ENCODE peak calls at places on chromosomes 7 and 10, in nine cellular contexts. Y is stomach, H is tibial nerve, Q is A549, V is right lobe of liver, P is transverse colon, A is uterus, M is sigmoid colon, G is HCT116. E is an unnamed sample.

GRCh38 chr10:69416695-69417094 is at the start of gene TACR2:
- DNase-seq in M (peak; percentile 97), Y (no peak), A (peak; percentile 67), P (peak; percentile 48), V (no peak), G (no peak), H (no peak), Q (no peak), E (no peak)

GRCh38 chr10:123367181-123367580 is 213.0 kb downstream of the BUB3 start:
- DNase-seq in M (no peak), Q (no peak), A (no peak), P (no peak), G (no peak), Y (no peak), V (no peak), H (no peak), E (no peak)

GRCh38 chr10:5564537-5565204 is 39.9 kb downstream of the CALML3 start:
- DNase-seq in A (no peak), Y (peak; percentile 17), Q (no peak), H (peak; percentile 11), V (peak; percentile 31), G (no peak), P (peak; percentile 6), M (no peak), E (no peak)

GRCh38 chr10:91194497-91195179 is 25.8 kb upstream of the PCGF5 start:
- DNase-seq in A (no peak), P (no peak), V (no peak), M (no peak), H (no peak), Y (no peak), Q (no peak), G (no peak), E (no peak)

GRCh38 chr10:49351669-49352068 is 44.2 kb downstream of the DRGX start:
- DNase-seq in P (no peak), M (no peak), Y (no peak), A (no peak), H (no peak), Q (no peak), G (no peak), V (no peak), E (no peak)

GRCh38 chr7:29243777-29244655 is 49.4 kb downstream of the CHN2 start:
- DNase-seq in P (no peak), V (no peak), Y (no peak), H (no peak), A (no peak), Q (no peak), G (peak; percentile 29), M (no peak), E (no peak)

GRCh38 chr7:3861941-3862340 is 560.9 kb downstream of the SDK1 start:
- DNase-seq in P (no peak), G (no peak), Q (no peak), V (no peak), A (peak; percentile 73), H (no peak), Y (no peak), M (peak; percentile 67), E (no peak)

GRCh38 chr10:17432738-17433137 is 21.7 kb downstream of the ST8SIA6 start:
- DNase-seq in Y (no peak), A (no peak), Q (no peak), M (no peak), V (no peak), P (no peak), H (no peak), G (no peak), E (no peak)

GRCh38 chr10:129631011-129631410 is 164.0 kb downstream of the MGMT start:
- DNase-seq in V (no peak), M (no peak), Q (no peak), H (no peak), Y (no peak), G (no peak), P (no peak), A (no peak), E (no peak)

GRCh38 chr7:55573234-55573504 is 867 bp upstream of the VOPP1 start:
- DNase-seq in Y (no peak), G (no peak), P (no peak), H (no peak), M (no peak), V (no peak), Q (no peak), A (no peak), E (no peak)

GRCh38 chr7:80740778-80741545 is 102.5 kb downstream of the CD36 start:
- DNase-seq in P (no peak), V (no peak), Y (no peak), Q (no peak), H (no peak), M (no peak), G (no peak), A (no peak), E (no peak)

GRCh38 chr7:9681284-9681683 is 1247.9 kb downstream of the NXPH1 start:
- DNase-seq in M (no peak), Q (no peak), G (no peak), H (no peak), Y (no peak), V (no peak), P (no peak), A (no peak), E (no peak)

DNA sequence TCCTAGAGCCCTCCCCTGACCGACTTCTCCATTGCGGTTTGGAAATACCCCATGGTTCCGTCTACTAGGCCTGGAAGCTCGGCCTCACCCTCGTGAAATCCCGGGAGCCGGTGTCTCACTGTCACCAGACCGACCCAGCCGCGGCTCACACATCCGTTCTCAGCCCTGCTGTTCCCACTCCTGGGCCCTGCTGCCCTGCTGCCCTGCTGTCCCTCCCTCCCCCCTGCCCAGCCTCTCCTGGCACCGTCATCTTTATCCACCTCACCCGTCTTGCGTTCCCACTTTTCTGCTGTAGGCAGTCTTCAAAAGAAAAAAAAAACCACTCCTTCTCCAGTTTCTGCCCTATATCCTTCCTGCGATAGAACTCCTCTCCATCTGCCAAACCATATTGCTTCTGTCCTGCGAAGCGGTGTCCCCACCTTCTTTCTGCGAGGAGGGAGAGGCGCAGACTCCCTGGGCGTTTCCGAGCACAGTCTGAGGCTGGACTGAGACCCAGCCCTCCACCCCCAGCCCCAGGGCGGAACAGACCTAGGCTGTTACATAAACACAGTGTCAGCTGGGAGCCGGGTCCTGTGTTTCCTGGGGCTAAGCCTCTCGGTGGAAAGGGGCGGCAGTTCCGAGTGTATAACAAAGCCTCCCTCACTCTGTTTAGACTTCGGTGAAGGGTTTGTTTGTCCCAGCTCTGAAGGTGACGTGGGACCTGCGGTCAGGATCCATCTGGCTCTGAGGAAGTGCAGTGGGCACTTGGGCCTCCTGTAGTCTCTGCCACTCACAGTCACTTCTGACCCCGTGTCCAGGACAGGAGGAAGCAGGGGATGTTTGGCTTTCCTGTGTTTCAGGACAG is 2.8 kb downstream of the AGAP3 start:
- DNase-seq in P (peak; percentile 62), Y (peak; percentile 62), H (peak; percentile 57), M (peak; percentile 93), Q (no peak), G (no peak), V (peak; percentile 69), A (peak; percentile 62), E (peak; percentile 69)
- TF ChIP-seq POLR2A in P (peak; percentile 35), Y (no peak), H (no peak), M (no peak), Q (no peak), G (no peak), V (peak; percentile 12), A (peak; percentile 35), E (peak; percentile 35)

GRCh38 chr10:80200259-80200658 is 5.1 kb downstream of the ANXA11 start:
- DNase-seq in P (no peak), Q (no peak), Y (no peak), G (no peak), H (no peak), A (no peak), V (no peak), M (no peak), E (no peak)
- H3K4me1 ChIP-seq in P (peaks cover 86% of the 10 kb centered on the region), Q (peaks cover 88% of the 10 kb centered on the region), Y (peaks cover 92% of the 10 kb centered on the region), G (peaks cover 74% of the 10 kb centered on the region), H (peaks cover 68% of the 10 kb centered on the region), A (peaks cover 8% of the 10 kb centered on the region), V (peaks cover 72% of the 10 kb centered on the region), M (peaks cover 79% of the 10 kb centered on the region), E (peaks cover 9% of the 10 kb centered on the region)

GRCh38 chr7:126856691-126857291 is 395.9 kb downstream of the GRM8 start:
- DNase-seq in P (no peak), Y (no peak), H (no peak), M (no peak), Q (no peak), A (no peak), G (peak; percentile 8), V (no peak), E (no peak)
- TF ChIP-seq CTCF in P (peak; percentile 47), Y (no peak), H (no peak), M (no peak), Q (peak; percentile 45), A (no peak), G (peak; percentile 24), V (peak; percentile 48), E (peak; percentile 34)

GRCh38 chr7:50226139-50226538 is 78.4 kb upstream of the IKZF1 start:
- DNase-seq in A (no peak), G (no peak), H (no peak), V (no peak), Q (no peak), M (no peak), P (no peak), Y (no peak), E (no peak)
- TF ChIP-seq POLR2A in A (no peak), G (no peak), H (no peak), V (no peak), Q (no peak), M (no peak), P (no peak), Y (no peak), E (no peak)

DNA sequence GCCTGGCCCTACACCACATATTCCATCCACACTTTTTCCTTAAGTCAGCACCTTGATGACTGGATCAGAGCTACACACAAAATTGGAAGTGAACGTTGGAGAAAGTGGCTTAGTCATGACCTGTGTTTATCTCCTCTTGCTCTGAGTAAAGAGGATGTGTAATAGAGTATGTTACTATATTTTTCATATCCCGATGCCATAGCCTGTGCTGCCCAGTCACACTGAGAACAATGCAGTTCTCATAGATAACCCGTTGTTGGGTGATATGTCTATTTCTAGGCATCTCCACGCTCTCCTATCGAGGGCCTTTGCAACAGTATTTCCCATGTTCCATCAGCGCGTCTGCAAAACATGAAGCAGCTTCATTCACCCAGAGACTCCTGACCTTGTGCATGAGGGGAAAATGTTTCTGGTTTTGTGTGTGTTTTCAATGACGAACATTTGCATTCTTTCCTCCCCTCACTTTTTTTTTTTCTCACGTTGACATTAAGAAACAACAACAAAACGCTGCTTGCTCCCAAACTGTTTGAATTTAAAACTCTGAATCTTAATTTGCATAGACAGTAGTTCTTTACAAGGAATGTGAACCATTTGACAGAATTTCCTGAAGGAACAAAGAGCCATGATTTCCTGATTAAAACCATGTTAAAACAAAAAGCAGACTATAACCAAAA is 43.4 kb downstream of the GRK5 start:
- DNase-seq in A (no peak), Y (no peak), V (no peak), Q (no peak), G (no peak), H (no peak), P (no peak), M (no peak), E (peak; percentile 41)
- H3K4me1 ChIP-seq in A (peaks cover 39% of the 10 kb centered on the region), Y (peaks cover 33% of the 10 kb centered on the region), V (peaks cover 26% of the 10 kb centered on the region), Q (peaks cover 73% of the 10 kb centered on the region), G (peaks cover 35% of the 10 kb centered on the region), H (peaks cover 55% of the 10 kb centered on the region), P (peaks cover 46% of the 10 kb centered on the region), M (peaks cover 82% of the 10 kb centered on the region), E (peaks cover 62% of the 10 kb centered on the region)

GRCh38 chr10:58330397-58330796 is 4.4 kb upstream of the UBE2D1 start:
- DNase-seq in Q (no peak), Y (no peak), P (no peak), V (no peak), A (no peak), G (no peak), M (no peak), H (no peak), E (no peak)
- TF ChIP-seq CTCF in Q (no peak), Y (no peak), P (no peak), V (no peak), A (no peak), G (no peak), M (no peak), H (no peak), E (no peak)

E was measured in adrenal gland.